ENCODE peak calls at places on chromosome 10, in six cellular contexts. U is upper lobe of right lung; V is adrenal gland; P is NCI-H1048; K is stimulated activated CD4-positive, alpha-beta T cell treated with anti-CD3 and anti-CD28 coated beads, Interleukin-15, amount 100 ng/mL, for 24 hours; I is fibroblast of lung. W is an unnamed sample.

GRCh38 chr10:23330953-23331352 is 13.6 kb downstream of the C10orf67 start:
- DNase-seq in U (no peak), V (no peak), P (no peak), K (no peak), I (no peak), W (no peak)

GRCh38 chr10:129725011-129725410 is 239.1 kb downstream of the EBF3 start:
- DNase-seq in U (no peak), V (no peak), P (no peak), K (no peak), I (no peak), W (no peak)

GRCh38 chr10:84194424-84195043 is at the start of gene CDHR1:
- DNase-seq in U (peak), V (peak), P (no peak), K (peak), I (no peak), W (peak)

GRCh38 chr10:100775346-100775745 is 30.0 kb downstream of the PAX2 start:
- DNase-seq in U (no peak), V (peak), P (no peak), K (no peak), I (no peak), W (no peak)

GRCh38 chr10:48509061-48509772 is 95.7 kb downstream of the ARHGAP22 start:
- DNase-seq in U (no peak), V (no peak), P (no peak), K (no peak), I (no peak), W (peak)

GRCh38 chr10:43136995-43137700 is 1.1 kb upstream of the CSGALNACT2 start:
- DNase-seq in U (no peak), V (peak), P (no peak), K (no peak), I (peak), W (no peak)

GRCh38 chr10:102710604-102711003 is 3.6 kb downstream of the ARL3 start:
- DNase-seq in U (no peak), V (no peak), P (no peak), K (no peak), I (peak), W (no peak)

GRCh38 chr10:129163536-129163935 is 303.5 kb upstream of the MGMT start:
- DNase-seq in U (no peak), V (no peak), P (no peak), K (no peak), I (no peak), W (no peak)

GRCh38 chr10:110671788-110672579 is 27.8 kb downstream of the RBM20 start:
- DNase-seq in U (peak), V (peak), P (no peak), K (peak), I (peak), W (peak)

GRCh38 chr10:29874604-29875269 is 184.6 kb downstream of the JCAD start:
- DNase-seq in U (no peak), V (no peak), P (no peak), K (no peak), I (no peak), W (no peak)

GRCh38 chr10:95867866-95868265 is 39.9 kb upstream of the CC2D2B start:
- DNase-seq in U (no peak), V (no peak), P (no peak), K (no peak), I (no peak), W (no peak)

GRCh38 chr10:22597142-22597541 is 117.2 kb downstream of the PIP4K2A start:
- DNase-seq in U (no peak), V (no peak), P (no peak), K (no peak), I (no peak), W (no peak)